ENCODE peak calls at places on chromosomes 3 and 15, in seven cellular contexts. Z, Y, D, F, E, B and C are unnamed samples.

GRCh38 chr15:62306851-62307504 is 141.9 kb upstream of the C2CD4B start:
- DNase-seq in D (no peak), E (no peak), F (no peak), B (peak), Z (peak), Y (peak), C (no peak)

GRCh38 chr3:189568931-189569330 is 62.3 kb upstream of the TP63 start:
- DNase-seq in Z (no peak), F (no peak), Y (no peak), D (no peak), B (no peak), E (no peak), C (no peak)

GRCh38 chr3:58704745-58705144 is 38.2 kb upstream of the FAM3D start:
- DNase-seq in E (no peak), Z (no peak), D (no peak), Y (no peak), F (no peak), B (no peak), C (peak)

GRCh38 chr15:78437107-78437761 is 782 bp upstream of the IREB2 start:
- DNase-seq in Y (no peak), D (no peak), Z (no peak), E (no peak), F (no peak), B (peak), C (no peak)

GRCh38 chr3:57094011-57094535 is 33.6 kb downstream of the SPATA12 start:
- DNase-seq in E (no peak), F (no peak), B (no peak), Y (no peak), Z (no peak), D (no peak), C (no peak)

GRCh38 chr3:183629546-183630301 is 5.7 kb upstream of the KLHL24 start:
- DNase-seq in D (no peak), Y (no peak), Z (no peak), B (no peak), E (no peak), F (no peak), C (no peak)

GRCh38 chr15:58399737-58400136 is 32.1 kb upstream of the LIPC start:
- DNase-seq in E (no peak), Y (no peak), B (no peak), F (no peak), Z (no peak), D (no peak), C (no peak)

GRCh38 chr3:54243960-54244359 is 121.6 kb downstream of the CACNA2D3 start:
- DNase-seq in B (no peak), F (no peak), E (no peak), Z (no peak), D (no peak), Y (no peak), C (no peak)

GRCh38 chr3:180855364-180855763 is 57.1 kb upstream of the FXR1 start:
- DNase-seq in B (no peak), E (no peak), F (no peak), D (no peak), Y (no peak), Z (no peak), C (no peak)

GRCh38 chr15:44102675-44103254 is 92.3 kb downstream of the FRMD5 start:
- DNase-seq in Y (peak), Z (no peak), E (no peak), D (no peak), F (no peak), B (no peak), C (peak)

GRCh38 chr15:50907866-50908208 is 646 bp upstream of the AP4E1 start:
- DNase-seq in F (no peak), Z (peak), E (peak), Y (no peak), B (no peak), D (no peak), C (no peak)

GRCh38 chr3:17075358-17075757 is 190.6 kb downstream of the PLCL2 start:
- DNase-seq in Y (no peak), Z (no peak), D (no peak), B (no peak), E (no peak), F (no peak), C (no peak)

GRCh38 chr3:37997791-37998370 is 7.3 kb downstream of the VILL start:
- DNase-seq in D (no peak), F (no peak), Z (no peak), E (no peak), B (no peak), Y (no peak), C (no peak)

GRCh38 chr15:52251144-52251860 is 44.3 kb downstream of the MYO5C start:
- DNase-seq in E (no peak), B (no peak), F (no peak), Z (no peak), Y (no peak), D (no peak), C (no peak)

GRCh38 chr15:71114066-71114680 is 1.1 kb upstream of the THSD4 start:
- DNase-seq in Z (no peak), E (no peak), F (no peak), Y (no peak), D (no peak), B (no peak), C (no peak)

GRCh38 chr15:38354321-38354929 is 99.5 kb upstream of the FAM98B start:
- DNase-seq in F (peak), B (peak), E (peak), Z (peak), D (no peak), Y (peak), C (no peak)

GRCh38 chr3:56989434-56990294 is 70.8 kb upstream of the SPATA12 start:
- DNase-seq in E (no peak), D (no peak), Z (no peak), F (no peak), Y (no peak), B (no peak), C (no peak)

DNA sequence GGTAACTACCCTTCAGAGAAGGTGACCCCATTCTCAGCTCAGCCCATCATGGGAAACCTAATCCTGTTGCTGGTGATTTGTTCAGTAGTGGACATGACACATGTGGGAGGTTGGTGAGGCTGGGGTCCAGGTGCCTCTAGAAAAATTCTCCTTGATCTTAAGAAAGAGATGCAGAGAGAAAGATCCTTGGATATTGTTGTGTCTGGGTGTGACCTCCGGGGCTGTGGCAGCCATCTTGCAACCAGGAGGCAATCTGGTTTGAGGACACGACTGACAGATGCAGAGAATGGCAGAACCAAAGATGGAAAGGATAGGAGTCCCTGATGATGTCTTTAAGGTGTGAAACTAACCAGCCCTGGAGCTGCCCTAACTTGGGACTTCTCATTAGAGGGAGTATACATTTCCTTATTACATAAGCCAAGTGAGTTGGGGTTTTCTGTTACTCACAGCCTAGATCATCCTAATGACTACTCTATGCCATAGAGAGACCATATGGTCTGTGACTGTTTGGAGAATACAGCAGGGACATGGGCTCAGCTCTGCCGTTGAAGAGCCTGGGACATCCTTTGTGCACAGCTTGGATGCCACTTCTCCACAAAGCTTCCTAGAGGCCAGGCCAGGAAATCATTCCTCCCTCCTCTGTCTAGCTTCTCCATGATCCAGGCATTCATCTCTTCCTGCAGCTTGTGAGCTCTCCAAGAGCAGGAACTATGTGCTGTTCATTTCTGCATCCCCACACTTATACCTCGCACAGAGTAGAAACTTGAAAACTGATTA is 45.8 kb downstream of the HRH1 start:
- DNase-seq in B (no peak), D (no peak), Z (no peak), Y (no peak), F (no peak), E (no peak), C (no peak)
- H3K27ac ChIP-seq in B (peak), D (no peak), Z (no peak), Y (no peak), F (no peak), E (no peak), C (no peak)

DNA sequence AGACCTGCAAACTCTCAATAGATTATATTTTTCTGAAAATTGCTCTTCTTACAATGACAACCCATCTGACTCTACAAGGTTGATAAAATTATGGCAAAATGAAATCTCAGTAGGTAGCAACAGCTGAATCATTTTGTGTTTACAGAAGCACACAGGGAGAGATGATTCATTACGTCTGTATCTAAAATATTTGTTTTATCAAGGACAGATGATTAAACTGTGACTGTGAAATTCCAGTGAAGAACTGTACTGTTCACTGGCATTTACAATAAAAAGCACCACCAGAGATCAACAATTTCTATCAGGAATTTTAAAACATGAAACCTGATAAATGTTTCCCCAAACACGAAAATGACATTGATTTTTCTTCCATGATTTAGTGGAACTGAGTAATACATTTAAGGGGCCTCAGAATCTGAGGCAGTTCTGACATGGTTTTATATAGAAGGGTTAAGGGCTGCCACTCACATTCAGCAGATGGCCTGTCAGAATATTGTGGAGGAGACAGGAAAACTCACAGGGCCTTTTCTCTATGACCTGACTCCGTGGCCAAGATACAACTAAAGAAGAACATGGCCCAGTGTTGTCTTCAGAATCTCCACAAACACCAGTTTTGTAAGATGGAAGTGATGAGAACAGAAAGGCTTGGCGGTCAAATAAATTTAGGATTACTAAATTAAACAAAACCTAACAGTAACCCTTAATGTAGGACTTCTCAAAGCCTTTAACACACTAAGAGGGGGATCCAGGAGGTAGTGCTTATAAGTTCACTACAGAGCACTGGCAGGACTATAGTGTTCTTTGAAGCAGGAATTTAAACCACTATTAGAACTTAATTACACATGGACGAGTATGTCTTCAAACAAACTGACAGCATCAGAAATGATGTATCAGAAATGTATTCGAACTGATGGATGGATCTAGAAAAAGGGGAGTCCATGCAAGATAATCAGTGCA is 25.9 kb downstream of the RAD18 start:
- DNase-seq in E (no peak), B (no peak), Z (no peak), D (no peak), F (no peak), Y (peak), C (no peak)
- H3K27ac ChIP-seq in E (no peak), B (peak), Z (no peak), D (no peak), F (no peak), Y (peak), C (no peak)

DNA sequence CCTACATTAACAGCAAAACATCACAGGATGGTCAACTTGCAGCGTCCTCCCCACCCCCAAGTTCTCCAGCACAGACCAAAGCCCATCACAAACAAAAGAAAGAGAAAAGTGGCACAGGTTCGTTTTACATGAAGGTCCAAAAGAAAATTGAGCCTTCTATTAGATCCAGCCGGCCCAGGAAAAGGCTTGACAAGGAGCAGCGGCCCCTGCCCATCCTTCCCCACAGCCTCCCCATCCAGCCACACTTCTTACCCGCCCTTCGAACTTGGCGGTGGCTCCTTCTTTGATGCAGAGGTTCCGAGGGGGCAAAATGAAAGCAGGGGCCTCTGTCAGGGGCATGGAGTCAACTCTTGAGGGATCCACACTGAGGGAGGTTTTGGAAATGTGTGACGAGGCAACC is 90.7 kb downstream of the MYLK start:
- DNase-seq in E (no peak), D (no peak), Y (no peak), B (no peak), F (no peak), Z (no peak), C (no peak)
- H3K27ac ChIP-seq in E (no peak), D (no peak), Y (no peak), B (peak), F (no peak), Z (no peak), C (no peak)

GRCh38 chr3:119098006-119098405 is 48.0 kb upstream of the TEX55 start:
- DNase-seq in B (no peak), F (no peak), E (no peak), D (no peak), Y (no peak), Z (no peak), C (no peak)

DNA sequence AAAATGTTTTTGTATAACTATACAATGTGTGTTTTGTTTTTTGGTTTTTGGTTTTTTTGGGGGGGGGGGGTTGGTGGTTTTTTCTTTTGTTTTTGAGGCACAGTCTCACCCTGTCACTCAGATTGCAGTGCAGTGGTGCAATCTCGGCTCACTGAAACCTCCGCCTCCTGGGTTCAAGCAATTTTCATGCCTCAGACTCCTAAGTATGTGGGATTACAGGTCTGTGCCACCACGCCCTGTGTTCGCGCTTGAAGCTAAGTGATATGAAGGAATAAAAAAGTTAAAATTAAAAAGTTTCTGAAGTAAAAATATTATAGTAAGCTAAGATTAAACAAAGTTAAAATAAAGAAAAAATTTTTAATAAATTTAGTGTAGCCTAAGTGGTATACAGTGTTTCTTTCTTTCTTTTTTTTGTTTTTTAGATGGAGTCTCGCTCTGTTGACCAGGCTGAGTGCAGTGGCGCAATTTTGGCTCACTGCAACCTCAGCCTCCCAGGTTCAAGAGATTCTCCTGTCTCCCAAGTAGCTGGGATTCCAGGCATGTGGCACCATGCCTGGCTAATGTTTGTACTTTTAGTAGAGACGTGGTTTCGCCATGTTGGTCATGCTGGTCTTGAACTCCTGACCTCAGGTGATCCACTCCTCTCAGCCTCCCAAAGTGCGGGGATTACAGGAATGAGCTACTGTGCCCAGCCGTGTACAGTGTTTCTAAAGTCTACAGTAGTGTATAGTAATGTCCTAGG is 53.9 kb upstream of the TEX55 start:
- DNase-seq in F (no peak), Y (no peak), B (no peak), E (no peak), Z (no peak), D (no peak), C (no peak)
- H3K27ac ChIP-seq in F (no peak), Y (no peak), B (no peak), E (no peak), Z (no peak), D (no peak), C (no peak)

DNA sequence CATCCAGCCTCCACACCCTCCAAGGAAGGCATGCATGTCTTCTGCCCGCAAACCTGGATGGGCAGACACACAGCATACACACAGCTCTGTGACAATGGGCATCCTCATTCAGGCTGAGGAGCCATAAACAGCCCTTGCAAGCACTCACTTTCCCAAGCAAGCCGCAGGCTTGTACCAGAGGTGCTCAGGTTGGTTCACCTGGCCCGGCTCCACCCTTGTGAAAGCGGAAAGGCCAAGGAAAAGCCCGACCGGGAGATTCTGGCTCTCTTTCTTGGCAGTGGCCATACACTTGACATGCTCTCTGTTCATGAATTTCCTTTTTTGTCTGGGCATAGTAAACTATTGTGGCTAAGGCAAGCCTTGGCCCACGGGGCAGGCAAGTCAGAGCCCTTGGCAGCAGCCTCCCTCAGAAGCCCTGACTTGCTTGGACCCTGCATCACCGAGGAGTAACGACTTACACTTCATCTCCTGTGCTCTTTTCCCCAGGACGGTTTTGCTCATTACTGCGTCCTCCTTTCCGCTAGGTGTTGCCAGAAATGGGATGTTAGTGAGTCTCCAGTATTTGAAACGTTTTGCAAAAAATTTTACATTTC is 74.6 kb upstream of the BNC1 start:
- DNase-seq in Z (no peak), D (no peak), B (no peak), F (no peak), Y (no peak), E (no peak), C (no peak)
- H3K27ac ChIP-seq in Z (no peak), D (no peak), B (no peak), F (no peak), Y (no peak), E (no peak), C (peak)

GRCh38 chr15:45183511-45183910 is 4.3 kb downstream of the SHF start:
- DNase-seq in Z (no peak), D (no peak), Y (no peak), B (peak), F (no peak), E (no peak), C (no peak)
- H3K27ac ChIP-seq in Z (no peak), D (no peak), Y (no peak), B (no peak), F (no peak), E (no peak), C (no peak)

GRCh38 chr15:90598053-90598577 is 68.4 kb downstream of the CRTC3 start:
- DNase-seq in B (no peak), E (no peak), Z (peak), F (no peak), D (no peak), Y (no peak), C (no peak)

GRCh38 chr15:90597477-90598052 is 67.8 kb downstream of the CRTC3 start:
- DNase-seq in F (peak), Z (no peak), D (no peak), Y (no peak), E (no peak), B (no peak), C (no peak)

GRCh38 chr15:90598679-90599078 is 69.0 kb downstream of the CRTC3 start:
- DNase-seq in F (no peak), D (no peak), E (no peak), B (no peak), Y (no peak), Z (no peak), C (no peak)

GRCh38 chr15:90599639-90600038 is 69.9 kb downstream of the CRTC3 start:
- DNase-seq in B (no peak), F (no peak), Y (no peak), E (no peak), Z (no peak), D (no peak), C (no peak)

GRCh38 chr15:90599116-90599515 is 69.4 kb downstream of the CRTC3 start:
- DNase-seq in B (no peak), F (no peak), E (no peak), D (no peak), Z (no peak), Y (no peak), C (no peak)
- H3K27ac ChIP-seq in B (no peak), F (no peak), E (no peak), D (no peak), Z (peak), Y (no peak), C (no peak)